ENCODE peak calls at places on chromosomes 3 and 15, in four cellular contexts. H is IMR-90, F is mesenchymal stem cell, T is neuronal stem cell. E is an unnamed sample. For H3K79me1, the result is how much of the 10 kb centered on the place peaks cover.

GRCh38 chr3:126085276-126085675 is 1.4 kb upstream of the SLC41A3 start:
- DNase-seq in H (no peak), F (no peak), T (no peak), E (no peak)

GRCh38 chr3:178367817-178368617 is 168.2 kb upstream of the KCNMB2 start:
- DNase-seq in F (no peak), H (no peak), T (no peak), E (no peak)

GRCh38 chr3:154161806-154162205 is 40.6 kb downstream of the ARHGEF26 start:
- DNase-seq in T (no peak), H (no peak), F (no peak), E (no peak)

GRCh38 chr3:5463986-5464385 is 276.5 kb downstream of the EDEM1 start:
- DNase-seq in H (no peak), T (no peak), F (no peak), E (no peak)

GRCh38 chr15:94701281-94701985 is 470.1 kb downstream of the MCTP2 start:
- DNase-seq in H (no peak), T (no peak), F (no peak), E (no peak)

GRCh38 chr15:74831813-74832495 is 5.5 kb downstream of the CPLX3 start:
- DNase-seq in F (no peak), T (no peak), H (no peak), E (no peak)

GRCh38 chr15:85412956-85413854 is 32.8 kb downstream of the AKAP13 start:
- DNase-seq in F (peak), H (peak), T (no peak), E (peak)

GRCh38 chr15:56537881-56538280 is 72.9 kb upstream of the MNS1 start:
- DNase-seq in H (no peak), F (no peak), T (no peak), E (no peak)

GRCh38 chr3:122233109-122233952 is 49.9 kb downstream of the CASR start:
- DNase-seq in T (no peak), H (no peak), F (no peak), E (peak)

GRCh38 chr3:100289339-100289738 is 28.5 kb downstream of the TBC1D23 start:
- DNase-seq in F (no peak), H (peak), T (no peak), E (no peak)

GRCh38 chr3:153130312-153130977 is 31.6 kb upstream of the RAP2B start:
- DNase-seq in T (no peak), H (peak), F (peak), E (peak)

GRCh38 chr3:46935168-46935858 is 41.2 kb downstream of the CCDC12 start:
- DNase-seq in H (peak), T (peak), F (peak), E (peak)
- H3K79me1 ChIP-seq in H (under half), T (under half), F (half or more), E (under half)

DNA sequence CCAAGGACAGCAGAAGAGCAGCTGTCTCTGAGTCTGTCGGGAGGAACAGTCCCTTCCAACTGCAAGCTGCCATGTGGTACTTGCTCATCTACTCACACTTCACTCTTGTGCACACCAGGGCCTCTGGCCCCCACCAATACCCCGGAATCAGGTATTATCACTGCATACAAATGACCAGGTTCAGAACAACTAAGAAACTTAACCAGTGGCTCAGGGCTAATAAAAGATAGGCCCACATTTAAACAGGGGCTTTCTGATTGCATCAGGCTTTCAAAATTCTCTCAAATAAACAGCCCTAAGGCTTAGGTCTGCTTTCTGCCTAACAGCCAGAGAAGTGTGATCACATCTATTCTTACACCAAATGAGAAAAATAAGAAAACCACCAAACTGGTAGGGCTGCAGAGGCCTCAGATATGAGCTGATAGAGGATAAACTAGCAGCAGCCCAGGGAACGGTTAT is 20.7 kb downstream of the CCDC12 start:
- DNase-seq in F (peak), H (peak), T (no peak), E (no peak)
- H3K79me1 ChIP-seq in F (under half), H (under half), T (under half), E (under half)

GRCh38 chr3:40618158-40618557 is 93.4 kb downstream of the ZNF621 start:
- DNase-seq in H (no peak), T (no peak), F (no peak), E (no peak)

GRCh38 chr3:40617084-40617483 is 92.3 kb downstream of the ZNF621 start:
- DNase-seq in H (no peak), F (no peak), T (no peak), E (no peak)

GRCh38 chr3:40621252-40621651 is 96.5 kb downstream of the ZNF621 start:
- DNase-seq in T (no peak), F (no peak), H (no peak), E (no peak)

GRCh38 chr3:40623567-40623966 is 98.8 kb downstream of the ZNF621 start:
- DNase-seq in F (no peak), H (no peak), T (no peak), E (peak)

GRCh38 chr3:40620151-40620550 is 95.4 kb downstream of the ZNF621 start:
- DNase-seq in F (no peak), H (no peak), T (no peak), E (no peak)
- H3K79me1 ChIP-seq in F (under half), H (under half), T (under half), E (under half)

GRCh38 chr15:68794869-68795268 is 25.8 kb downstream of the ANP32A start:
- DNase-seq in F (peak), T (no peak), H (no peak), E (no peak)
- H3K79me1 ChIP-seq in F (under half), T (under half), H (half or more), E (under half)

GRCh38 chr15:70074380-70074779 is 23.3 kb downstream of the TLE3 start:
- DNase-seq in T (no peak), H (no peak), F (no peak), E (no peak)
- H3K79me1 ChIP-seq in T (under half), H (under half), F (under half), E (under half)

DNA sequence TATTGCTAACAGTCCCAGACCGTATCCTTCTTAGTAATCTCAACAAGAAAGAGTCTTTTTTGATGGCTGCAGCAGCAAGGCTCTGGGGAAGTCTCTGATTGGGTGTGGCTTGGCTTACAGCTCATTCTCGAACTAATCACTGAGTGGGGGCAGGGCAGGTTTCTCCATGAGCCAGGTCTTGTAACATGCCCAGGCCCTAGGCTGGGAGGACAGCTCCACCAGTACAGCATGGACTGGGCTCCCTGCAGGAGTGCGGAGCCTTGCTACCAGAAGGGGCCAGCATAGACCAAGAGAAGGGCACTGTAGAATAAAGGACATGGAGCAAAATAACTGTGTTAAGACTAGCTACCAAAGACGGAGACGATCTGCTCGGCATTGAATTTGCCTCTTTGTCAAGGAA is 7.2 kb downstream of the CD276 start:
- DNase-seq in T (no peak), H (peak), F (peak), E (no peak)
- H3K79me1 ChIP-seq in T (under half), H (under half), F (under half), E (under half)

GRCh38 chr15:66711886-66712285 is 9.8 kb downstream of the SMAD6 start:
- DNase-seq in T (no peak), H (no peak), F (peak), E (no peak)

GRCh38 chr15:66718220-66718988 is 16.4 kb downstream of the SMAD6 start:
- DNase-seq in T (no peak), H (no peak), F (no peak), E (no peak)

GRCh38 chr15:66714543-66714981 is 12.5 kb downstream of the SMAD6 start:
- DNase-seq in T (no peak), H (peak), F (peak), E (peak)

GRCh38 chr15:66715736-66716667 is 14.0 kb downstream of the SMAD6 start:
- DNase-seq in T (no peak), H (no peak), F (no peak), E (no peak)

GRCh38 chr15:66715181-66715624 is 13.2 kb downstream of the SMAD6 start:
- DNase-seq in T (no peak), H (no peak), F (no peak), E (no peak)
- H3K79me1 ChIP-seq in T (under half), H (under half), F (under half), E (under half)

GRCh38 chr15:98720036-98720435 is 71.7 kb downstream of the IGF1R start:
- DNase-seq in H (no peak), F (no peak), T (no peak), E (no peak)
- H3K79me1 ChIP-seq in H (under half), F (under half), T (under half), E (under half)

GRCh38 chr15:66719471-66719870 is 17.4 kb downstream of the SMAD6 start:
- DNase-seq in F (no peak), H (no peak), T (no peak), E (no peak)

GRCh38 chr15:66720206-66721010 is 18.4 kb downstream of the SMAD6 start:
- DNase-seq in T (no peak), F (peak), H (peak), E (peak)

GRCh38 chr15:66721020-66721419 is 19.0 kb downstream of the SMAD6 start:
- DNase-seq in T (no peak), F (no peak), H (no peak), E (no peak)

GRCh38 chr15:66721501-66721937 is 19.5 kb downstream of the SMAD6 start:
- DNase-seq in F (no peak), H (peak), T (no peak), E (peak)

GRCh38 chr15:66716668-66717025 is 14.6 kb downstream of the SMAD6 start:
- DNase-seq in F (no peak), T (no peak), H (no peak), E (no peak)
- H3K79me1 ChIP-seq in F (under half), T (under half), H (under half), E (under half)

DNA sequence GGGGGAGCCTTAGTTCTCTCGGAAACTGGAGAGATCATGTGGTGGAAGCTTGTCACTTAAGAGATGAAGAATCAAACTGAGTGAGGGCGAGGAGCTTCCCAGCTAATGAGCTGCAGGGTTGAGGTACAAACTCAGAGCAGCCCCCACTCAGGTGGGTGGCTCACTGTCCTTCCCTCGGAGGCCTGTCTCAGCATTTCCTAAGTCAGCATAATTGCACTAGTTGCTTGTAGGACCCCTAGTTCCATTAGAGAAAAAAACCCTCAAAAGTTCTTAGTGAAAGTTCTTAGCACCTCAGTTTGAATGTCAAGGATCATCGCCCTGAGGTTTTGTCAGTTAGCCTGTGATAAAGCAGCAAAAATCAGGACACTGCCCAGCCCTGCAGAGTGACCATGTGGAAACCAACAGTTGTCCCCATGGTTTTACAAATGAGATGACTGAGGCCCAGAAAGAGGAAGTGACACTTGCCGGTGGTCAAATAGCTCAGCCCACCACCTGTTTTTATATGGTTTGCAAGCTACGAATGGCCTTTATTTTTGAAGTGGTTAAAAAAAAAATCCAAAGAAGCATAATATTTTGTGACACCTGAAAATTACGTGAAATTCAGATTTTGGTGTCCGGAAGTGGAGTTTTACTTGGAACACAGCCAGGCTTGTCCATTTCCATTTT is 11.9 kb downstream of the SMAD6 start:
- DNase-seq in T (no peak), H (no peak), F (no peak), E (no peak)
- H3K79me1 ChIP-seq in T (under half), H (under half), F (under half), E (under half)